ENCODE peak calls at places on chromosome 19, in ten cellular contexts. One of them, this sample, is unnamed.

GRCh38 chr19:13011653-13012389 is 16.5 kb downstream of the NFIX start:
- DNase-seq in uterus: peak; percentile 46
- DNase-seq in activated CD4-positive, alpha-beta T cell treated with anti-CD3 and anti-CD28 coated beads, Interleukin-2, amount 50 U/mL, for 48 hours: no peak
- DNase-seq in NCI-H524: no peak
- DNase-seq in stimulated activated CD4-positive, alpha-beta T cell treated with anti-CD3 and anti-CD28 coated beads, Interleukin-4, amount 100 ng/mL, for 1 hour: peak; percentile 30
- DNase-seq in NCI-H1092: no peak
- DNase-seq in posterior cingulate gyrus: no peak
- DNase-seq in epithelial cell of esophagus: no peak
- DNase-seq in activated naive CD4-positive, alpha-beta T cell treated with Interleukin-2 at 50 U/mL for 16 hours: no peak
- DNase-seq in transverse colon: no peak
- DNase-seq in this sample: no peak

GRCh38 chr19:37990362-37990761 is 83.4 kb downstream of the SIPA1L3 start:
- DNase-seq in activated naive CD4-positive, alpha-beta T cell treated with Interleukin-2 at 50 U/mL for 16 hours: no peak
- DNase-seq in transverse colon: no peak
- DNase-seq in NCI-H524: no peak
- DNase-seq in NCI-H1092: no peak
- DNase-seq in stimulated activated CD4-positive, alpha-beta T cell treated with anti-CD3 and anti-CD28 coated beads, Interleukin-4, amount 100 ng/mL, for 1 hour: no peak
- DNase-seq in uterus: no peak
- DNase-seq in posterior cingulate gyrus: no peak
- DNase-seq in epithelial cell of esophagus: peak; percentile 94
- DNase-seq in activated CD4-positive, alpha-beta T cell treated with anti-CD3 and anti-CD28 coated beads, Interleukin-2, amount 50 U/mL, for 48 hours: no peak
- DNase-seq in this sample: no peak

GRCh38 chr19:5798244-5798643 is 6.6 kb upstream of the NRTN start:
- DNase-seq in NCI-H524: no peak
- DNase-seq in uterus: no peak
- DNase-seq in activated CD4-positive, alpha-beta T cell treated with anti-CD3 and anti-CD28 coated beads, Interleukin-2, amount 50 U/mL, for 48 hours: no peak
- DNase-seq in posterior cingulate gyrus: no peak
- DNase-seq in NCI-H1092: no peak
- DNase-seq in stimulated activated CD4-positive, alpha-beta T cell treated with anti-CD3 and anti-CD28 coated beads, Interleukin-4, amount 100 ng/mL, for 1 hour: no peak
- DNase-seq in transverse colon: no peak
- DNase-seq in activated naive CD4-positive, alpha-beta T cell treated with Interleukin-2 at 50 U/mL for 16 hours: no peak
- DNase-seq in epithelial cell of esophagus: no peak
- DNase-seq in this sample: no peak

GRCh38 chr19:51531349-51532315 is at the start of gene SIGLEC6:
- DNase-seq in stimulated activated CD4-positive, alpha-beta T cell treated with anti-CD3 and anti-CD28 coated beads, Interleukin-4, amount 100 ng/mL, for 1 hour: no peak
- DNase-seq in NCI-H524: no peak
- DNase-seq in NCI-H1092: no peak
- DNase-seq in activated CD4-positive, alpha-beta T cell treated with anti-CD3 and anti-CD28 coated beads, Interleukin-2, amount 50 U/mL, for 48 hours: no peak
- DNase-seq in posterior cingulate gyrus: no peak
- DNase-seq in epithelial cell of esophagus: no peak
- DNase-seq in activated naive CD4-positive, alpha-beta T cell treated with Interleukin-2 at 50 U/mL for 16 hours: no peak
- DNase-seq in transverse colon: peak; percentile 51
- DNase-seq in uterus: peak; percentile 18
- DNase-seq in this sample: no peak

GRCh38 chr19:50198431-50199253 is 4.8 kb upstream of the MYH14 start:
- DNase-seq in NCI-H1092: no peak
- DNase-seq in stimulated activated CD4-positive, alpha-beta T cell treated with anti-CD3 and anti-CD28 coated beads, Interleukin-4, amount 100 ng/mL, for 1 hour: no peak
- DNase-seq in epithelial cell of esophagus: no peak
- DNase-seq in activated CD4-positive, alpha-beta T cell treated with anti-CD3 and anti-CD28 coated beads, Interleukin-2, amount 50 U/mL, for 48 hours: no peak
- DNase-seq in uterus: no peak
- DNase-seq in NCI-H524: no peak
- DNase-seq in posterior cingulate gyrus: no peak
- DNase-seq in activated naive CD4-positive, alpha-beta T cell treated with Interleukin-2 at 50 U/mL for 16 hours: no peak
- DNase-seq in transverse colon: no peak
- DNase-seq in this sample: no peak

GRCh38 chr19:7292352-7292949 is 1.8 kb downstream of the INSR start:
- DNase-seq in NCI-H524: no peak
- DNase-seq in posterior cingulate gyrus: no peak
- DNase-seq in stimulated activated CD4-positive, alpha-beta T cell treated with anti-CD3 and anti-CD28 coated beads, Interleukin-4, amount 100 ng/mL, for 1 hour: no peak
- DNase-seq in epithelial cell of esophagus: no peak
- DNase-seq in uterus: no peak
- DNase-seq in activated naive CD4-positive, alpha-beta T cell treated with Interleukin-2 at 50 U/mL for 16 hours: no peak
- DNase-seq in transverse colon: no peak
- DNase-seq in activated CD4-positive, alpha-beta T cell treated with anti-CD3 and anti-CD28 coated beads, Interleukin-2, amount 50 U/mL, for 48 hours: no peak
- DNase-seq in NCI-H1092: no peak
- DNase-seq in this sample: no peak

GRCh38 chr19:3608750-3609322 is 2.2 kb upstream of the TBXA2R start:
- DNase-seq in NCI-H524: no peak
- DNase-seq in uterus: no peak
- DNase-seq in activated naive CD4-positive, alpha-beta T cell treated with Interleukin-2 at 50 U/mL for 16 hours: no peak
- DNase-seq in stimulated activated CD4-positive, alpha-beta T cell treated with anti-CD3 and anti-CD28 coated beads, Interleukin-4, amount 100 ng/mL, for 1 hour: no peak
- DNase-seq in activated CD4-positive, alpha-beta T cell treated with anti-CD3 and anti-CD28 coated beads, Interleukin-2, amount 50 U/mL, for 48 hours: no peak
- DNase-seq in transverse colon: no peak
- DNase-seq in NCI-H1092: no peak
- DNase-seq in posterior cingulate gyrus: no peak
- DNase-seq in epithelial cell of esophagus: no peak
- DNase-seq in this sample: no peak

GRCh38 chr19:16836115-16836905 is 7.1 kb downstream of the SIN3B start:
- DNase-seq in activated naive CD4-positive, alpha-beta T cell treated with Interleukin-2 at 50 U/mL for 16 hours: no peak
- DNase-seq in transverse colon: peak; percentile 24
- DNase-seq in epithelial cell of esophagus: peak; percentile 72
- DNase-seq in NCI-H1092: no peak
- DNase-seq in NCI-H524: no peak
- DNase-seq in stimulated activated CD4-positive, alpha-beta T cell treated with anti-CD3 and anti-CD28 coated beads, Interleukin-4, amount 100 ng/mL, for 1 hour: no peak
- DNase-seq in posterior cingulate gyrus: no peak
- DNase-seq in activated CD4-positive, alpha-beta T cell treated with anti-CD3 and anti-CD28 coated beads, Interleukin-2, amount 50 U/mL, for 48 hours: no peak
- DNase-seq in uterus: peak; percentile 35
- DNase-seq in this sample: no peak

GRCh38 chr19:16649734-16650133 is 10.2 kb downstream of the SMIM7 start:
- DNase-seq in transverse colon: no peak
- DNase-seq in NCI-H1092: peak; percentile 14
- DNase-seq in activated naive CD4-positive, alpha-beta T cell treated with Interleukin-2 at 50 U/mL for 16 hours: no peak
- DNase-seq in uterus: no peak
- DNase-seq in epithelial cell of esophagus: no peak
- DNase-seq in NCI-H524: no peak
- DNase-seq in stimulated activated CD4-positive, alpha-beta T cell treated with anti-CD3 and anti-CD28 coated beads, Interleukin-4, amount 100 ng/mL, for 1 hour: no peak
- DNase-seq in activated CD4-positive, alpha-beta T cell treated with anti-CD3 and anti-CD28 coated beads, Interleukin-2, amount 50 U/mL, for 48 hours: no peak
- DNase-seq in posterior cingulate gyrus: no peak
- DNase-seq in this sample: no peak

GRCh38 chr19:42601811-42602443 is 7.2 kb upstream of the CEACAM8 start:
- DNase-seq in uterus: no peak
- DNase-seq in activated CD4-positive, alpha-beta T cell treated with anti-CD3 and anti-CD28 coated beads, Interleukin-2, amount 50 U/mL, for 48 hours: peak; percentile 22
- DNase-seq in stimulated activated CD4-positive, alpha-beta T cell treated with anti-CD3 and anti-CD28 coated beads, Interleukin-4, amount 100 ng/mL, for 1 hour: peak; percentile 7
- DNase-seq in transverse colon: no peak
- DNase-seq in activated naive CD4-positive, alpha-beta T cell treated with Interleukin-2 at 50 U/mL for 16 hours: no peak
- DNase-seq in NCI-H524: no peak
- DNase-seq in posterior cingulate gyrus: no peak
- DNase-seq in epithelial cell of esophagus: peak; percentile 63
- DNase-seq in NCI-H1092: no peak
- DNase-seq in this sample: no peak

GRCh38 chr19:20503536-20503935 is 62.0 kb downstream of the ZNF737 start:
- DNase-seq in stimulated activated CD4-positive, alpha-beta T cell treated with anti-CD3 and anti-CD28 coated beads, Interleukin-4, amount 100 ng/mL, for 1 hour: no peak
- DNase-seq in activated CD4-positive, alpha-beta T cell treated with anti-CD3 and anti-CD28 coated beads, Interleukin-2, amount 50 U/mL, for 48 hours: no peak
- DNase-seq in NCI-H524: no peak
- DNase-seq in transverse colon: no peak
- DNase-seq in activated naive CD4-positive, alpha-beta T cell treated with Interleukin-2 at 50 U/mL for 16 hours: no peak
- DNase-seq in epithelial cell of esophagus: peak; percentile 72
- DNase-seq in uterus: no peak
- DNase-seq in NCI-H1092: peak; percentile 2
- DNase-seq in posterior cingulate gyrus: no peak
- DNase-seq in this sample: no peak

GRCh38 chr19:18798384-18799352 is 7.6 kb upstream of the COMP start:
- DNase-seq in posterior cingulate gyrus: no peak
- DNase-seq in NCI-H524: no peak
- DNase-seq in stimulated activated CD4-positive, alpha-beta T cell treated with anti-CD3 and anti-CD28 coated beads, Interleukin-4, amount 100 ng/mL, for 1 hour: no peak
- DNase-seq in NCI-H1092: no peak
- DNase-seq in epithelial cell of esophagus: no peak
- DNase-seq in activated naive CD4-positive, alpha-beta T cell treated with Interleukin-2 at 50 U/mL for 16 hours: no peak
- DNase-seq in activated CD4-positive, alpha-beta T cell treated with anti-CD3 and anti-CD28 coated beads, Interleukin-2, amount 50 U/mL, for 48 hours: no peak
- DNase-seq in transverse colon: peak; percentile 42
- DNase-seq in uterus: no peak
- DNase-seq in this sample: no peak

GRCh38 chr19:18896421-18896841 is 473 bp upstream of the CERS1 start:
- DNase-seq in NCI-H1092: no peak
- DNase-seq in uterus: no peak
- DNase-seq in stimulated activated CD4-positive, alpha-beta T cell treated with anti-CD3 and anti-CD28 coated beads, Interleukin-4, amount 100 ng/mL, for 1 hour: no peak
- DNase-seq in transverse colon: no peak
- DNase-seq in posterior cingulate gyrus: no peak
- DNase-seq in NCI-H524: no peak
- DNase-seq in activated CD4-positive, alpha-beta T cell treated with anti-CD3 and anti-CD28 coated beads, Interleukin-2, amount 50 U/mL, for 48 hours: no peak
- DNase-seq in activated naive CD4-positive, alpha-beta T cell treated with Interleukin-2 at 50 U/mL for 16 hours: no peak
- DNase-seq in epithelial cell of esophagus: peak; percentile 41
- DNase-seq in this sample: no peak

GRCh38 chr19:27911122-27911898 is 1301.6 kb downstream of the UQCRFS1 start:
- DNase-seq in activated naive CD4-positive, alpha-beta T cell treated with Interleukin-2 at 50 U/mL for 16 hours: no peak
- DNase-seq in uterus: no peak
- DNase-seq in epithelial cell of esophagus: no peak
- DNase-seq in activated CD4-positive, alpha-beta T cell treated with anti-CD3 and anti-CD28 coated beads, Interleukin-2, amount 50 U/mL, for 48 hours: no peak
- DNase-seq in transverse colon: no peak
- DNase-seq in stimulated activated CD4-positive, alpha-beta T cell treated with anti-CD3 and anti-CD28 coated beads, Interleukin-4, amount 100 ng/mL, for 1 hour: no peak
- DNase-seq in NCI-H524: no peak
- DNase-seq in posterior cingulate gyrus: no peak
- DNase-seq in NCI-H1092: no peak
- DNase-seq in this sample: no peak

GRCh38 chr19:51599084-51599483 is 28.0 kb downstream of the ZNF175 start:
- DNase-seq in epithelial cell of esophagus: no peak
- DNase-seq in stimulated activated CD4-positive, alpha-beta T cell treated with anti-CD3 and anti-CD28 coated beads, Interleukin-4, amount 100 ng/mL, for 1 hour: no peak
- DNase-seq in posterior cingulate gyrus: no peak
- DNase-seq in activated CD4-positive, alpha-beta T cell treated with anti-CD3 and anti-CD28 coated beads, Interleukin-2, amount 50 U/mL, for 48 hours: no peak
- DNase-seq in NCI-H1092: no peak
- DNase-seq in transverse colon: peak; percentile 37
- DNase-seq in NCI-H524: no peak
- DNase-seq in uterus: no peak
- DNase-seq in activated naive CD4-positive, alpha-beta T cell treated with Interleukin-2 at 50 U/mL for 16 hours: no peak
- DNase-seq in this sample: no peak

GRCh38 chr19:33242129-33242528 is 16.5 kb upstream of the SLC7A10 start:
- DNase-seq in epithelial cell of esophagus: no peak
- DNase-seq in stimulated activated CD4-positive, alpha-beta T cell treated with anti-CD3 and anti-CD28 coated beads, Interleukin-4, amount 100 ng/mL, for 1 hour: no peak
- DNase-seq in posterior cingulate gyrus: no peak
- DNase-seq in NCI-H524: no peak
- DNase-seq in uterus: no peak
- DNase-seq in activated naive CD4-positive, alpha-beta T cell treated with Interleukin-2 at 50 U/mL for 16 hours: no peak
- DNase-seq in NCI-H1092: no peak
- DNase-seq in activated CD4-positive, alpha-beta T cell treated with anti-CD3 and anti-CD28 coated beads, Interleukin-2, amount 50 U/mL, for 48 hours: no peak
- DNase-seq in transverse colon: no peak
- DNase-seq in this sample: no peak

GRCh38 chr19:38155453-38155852 is 68.6 kb downstream of the DPF1 start:
- DNase-seq in NCI-H1092: no peak
- DNase-seq in stimulated activated CD4-positive, alpha-beta T cell treated with anti-CD3 and anti-CD28 coated beads, Interleukin-4, amount 100 ng/mL, for 1 hour: no peak
- DNase-seq in uterus: no peak
- DNase-seq in NCI-H524: no peak
- DNase-seq in activated CD4-positive, alpha-beta T cell treated with anti-CD3 and anti-CD28 coated beads, Interleukin-2, amount 50 U/mL, for 48 hours: no peak
- DNase-seq in posterior cingulate gyrus: no peak
- DNase-seq in transverse colon: no peak
- DNase-seq in activated naive CD4-positive, alpha-beta T cell treated with Interleukin-2 at 50 U/mL for 16 hours: no peak
- DNase-seq in epithelial cell of esophagus: peak; percentile 56
- DNase-seq in this sample: no peak

GRCh38 chr19:17579523-17580244 is 24.2 kb downstream of the COLGALT1 start:
- DNase-seq in posterior cingulate gyrus: no peak
- DNase-seq in NCI-H524: no peak
- DNase-seq in stimulated activated CD4-positive, alpha-beta T cell treated with anti-CD3 and anti-CD28 coated beads, Interleukin-4, amount 100 ng/mL, for 1 hour: peak; percentile 19
- DNase-seq in activated CD4-positive, alpha-beta T cell treated with anti-CD3 and anti-CD28 coated beads, Interleukin-2, amount 50 U/mL, for 48 hours: peak; percentile 38
- DNase-seq in epithelial cell of esophagus: peak; percentile 77
- DNase-seq in transverse colon: peak; percentile 78
- DNase-seq in uterus: peak; percentile 68
- DNase-seq in activated naive CD4-positive, alpha-beta T cell treated with Interleukin-2 at 50 U/mL for 16 hours: peak; percentile 12
- DNase-seq in NCI-H1092: no peak
- DNase-seq in this sample: no peak

GRCh38 chr19:2970201-2970838 is 7.0 kb upstream of the TLE6 start:
- DNase-seq in transverse colon: no peak
- DNase-seq in activated CD4-positive, alpha-beta T cell treated with anti-CD3 and anti-CD28 coated beads, Interleukin-2, amount 50 U/mL, for 48 hours: no peak
- DNase-seq in posterior cingulate gyrus: no peak
- DNase-seq in activated naive CD4-positive, alpha-beta T cell treated with Interleukin-2 at 50 U/mL for 16 hours: no peak
- DNase-seq in NCI-H524: no peak
- DNase-seq in stimulated activated CD4-positive, alpha-beta T cell treated with anti-CD3 and anti-CD28 coated beads, Interleukin-4, amount 100 ng/mL, for 1 hour: no peak
- DNase-seq in epithelial cell of esophagus: no peak
- DNase-seq in NCI-H1092: no peak
- DNase-seq in uterus: peak; percentile 52
- DNase-seq in this sample: no peak

GRCh38 chr19:41016488-41017071 is 25.5 kb downstream of the CYP2B6 start:
- DNase-seq in NCI-H524: no peak
- DNase-seq in stimulated activated CD4-positive, alpha-beta T cell treated with anti-CD3 and anti-CD28 coated beads, Interleukin-4, amount 100 ng/mL, for 1 hour: no peak
- DNase-seq in posterior cingulate gyrus: no peak
- DNase-seq in activated CD4-positive, alpha-beta T cell treated with anti-CD3 and anti-CD28 coated beads, Interleukin-2, amount 50 U/mL, for 48 hours: no peak
- DNase-seq in transverse colon: no peak
- DNase-seq in NCI-H1092: no peak
- DNase-seq in epithelial cell of esophagus: no peak
- DNase-seq in activated naive CD4-positive, alpha-beta T cell treated with Interleukin-2 at 50 U/mL for 16 hours: no peak
- DNase-seq in uterus: no peak
- DNase-seq in this sample: no peak

GRCh38 chr19:1883784-1884183 is 1.5 kb downstream of the ABHD17A start:
- DNase-seq in posterior cingulate gyrus: no peak
- DNase-seq in uterus: no peak
- DNase-seq in NCI-H524: no peak
- DNase-seq in NCI-H1092: no peak
- DNase-seq in stimulated activated CD4-positive, alpha-beta T cell treated with anti-CD3 and anti-CD28 coated beads, Interleukin-4, amount 100 ng/mL, for 1 hour: no peak
- DNase-seq in transverse colon: no peak
- DNase-seq in epithelial cell of esophagus: no peak
- DNase-seq in activated naive CD4-positive, alpha-beta T cell treated with Interleukin-2 at 50 U/mL for 16 hours: no peak
- DNase-seq in activated CD4-positive, alpha-beta T cell treated with anti-CD3 and anti-CD28 coated beads, Interleukin-2, amount 50 U/mL, for 48 hours: no peak
- DNase-seq in this sample: no peak

GRCh38 chr19:31676271-31677004 is 327.2 kb upstream of the TSHZ3 start:
- DNase-seq in activated naive CD4-positive, alpha-beta T cell treated with Interleukin-2 at 50 U/mL for 16 hours: no peak
- DNase-seq in uterus: no peak
- DNase-seq in stimulated activated CD4-positive, alpha-beta T cell treated with anti-CD3 and anti-CD28 coated beads, Interleukin-4, amount 100 ng/mL, for 1 hour: no peak
- DNase-seq in NCI-H1092: no peak
- DNase-seq in NCI-H524: no peak
- DNase-seq in activated CD4-positive, alpha-beta T cell treated with anti-CD3 and anti-CD28 coated beads, Interleukin-2, amount 50 U/mL, for 48 hours: no peak
- DNase-seq in epithelial cell of esophagus: no peak
- DNase-seq in posterior cingulate gyrus: no peak
- DNase-seq in transverse colon: no peak
- DNase-seq in this sample: no peak

GRCh38 chr19:9324584-9324962 is 594 bp downstream of the ZNF559 start:
- DNase-seq in posterior cingulate gyrus: no peak
- DNase-seq in activated naive CD4-positive, alpha-beta T cell treated with Interleukin-2 at 50 U/mL for 16 hours: no peak
- DNase-seq in activated CD4-positive, alpha-beta T cell treated with anti-CD3 and anti-CD28 coated beads, Interleukin-2, amount 50 U/mL, for 48 hours: peak; percentile 5
- DNase-seq in NCI-H524: no peak
- DNase-seq in NCI-H1092: no peak
- DNase-seq in transverse colon: no peak
- DNase-seq in stimulated activated CD4-positive, alpha-beta T cell treated with anti-CD3 and anti-CD28 coated beads, Interleukin-4, amount 100 ng/mL, for 1 hour: no peak
- DNase-seq in epithelial cell of esophagus: no peak
- DNase-seq in uterus: no peak
- DNase-seq in this sample: no peak

GRCh38 chr19:46660008-46660517 is 919 bp downstream of the DACT3 start:
- DNase-seq in posterior cingulate gyrus: no peak
- DNase-seq in NCI-H1092: no peak
- DNase-seq in NCI-H524: peak; percentile 20
- DNase-seq in transverse colon: no peak
- DNase-seq in stimulated activated CD4-positive, alpha-beta T cell treated with anti-CD3 and anti-CD28 coated beads, Interleukin-4, amount 100 ng/mL, for 1 hour: no peak
- DNase-seq in activated naive CD4-positive, alpha-beta T cell treated with Interleukin-2 at 50 U/mL for 16 hours: no peak
- DNase-seq in epithelial cell of esophagus: no peak
- DNase-seq in uterus: peak; percentile 59
- DNase-seq in activated CD4-positive, alpha-beta T cell treated with anti-CD3 and anti-CD28 coated beads, Interleukin-2, amount 50 U/mL, for 48 hours: peak; percentile 9
- DNase-seq in this sample: no peak

GRCh38 chr19:15702590-15702930 is 25.3 kb upstream of the OR10H2 start:
- DNase-seq in uterus: peak; percentile 60
- DNase-seq in NCI-H524: peak; percentile 4
- DNase-seq in activated CD4-positive, alpha-beta T cell treated with anti-CD3 and anti-CD28 coated beads, Interleukin-2, amount 50 U/mL, for 48 hours: peak; percentile 21
- DNase-seq in posterior cingulate gyrus: no peak
- DNase-seq in transverse colon: peak; percentile 89
- DNase-seq in NCI-H1092: peak; percentile 14
- DNase-seq in stimulated activated CD4-positive, alpha-beta T cell treated with anti-CD3 and anti-CD28 coated beads, Interleukin-4, amount 100 ng/mL, for 1 hour: peak; percentile 15
- DNase-seq in activated naive CD4-positive, alpha-beta T cell treated with Interleukin-2 at 50 U/mL for 16 hours: no peak
- DNase-seq in epithelial cell of esophagus: peak; percentile 61
- DNase-seq in this sample: no peak

GRCh38 chr19:55308281-55308680 is 16.9 kb downstream of the TMEM150B start:
- DNase-seq in activated naive CD4-positive, alpha-beta T cell treated with Interleukin-2 at 50 U/mL for 16 hours: no peak
- DNase-seq in epithelial cell of esophagus: no peak
- DNase-seq in transverse colon: no peak
- DNase-seq in activated CD4-positive, alpha-beta T cell treated with anti-CD3 and anti-CD28 coated beads, Interleukin-2, amount 50 U/mL, for 48 hours: no peak
- DNase-seq in NCI-H524: no peak
- DNase-seq in posterior cingulate gyrus: no peak
- DNase-seq in uterus: no peak
- DNase-seq in NCI-H1092: no peak
- DNase-seq in stimulated activated CD4-positive, alpha-beta T cell treated with anti-CD3 and anti-CD28 coated beads, Interleukin-4, amount 100 ng/mL, for 1 hour: no peak
- DNase-seq in this sample: no peak

GRCh38 chr19:43618921-43619261 is 538 bp downstream of the ZNF428 start:
- DNase-seq in epithelial cell of esophagus: peak; percentile 5
- DNase-seq in activated naive CD4-positive, alpha-beta T cell treated with Interleukin-2 at 50 U/mL for 16 hours: peak; percentile 57
- DNase-seq in stimulated activated CD4-positive, alpha-beta T cell treated with anti-CD3 and anti-CD28 coated beads, Interleukin-4, amount 100 ng/mL, for 1 hour: peak; percentile 48
- DNase-seq in NCI-H524: peak; percentile 61
- DNase-seq in activated CD4-positive, alpha-beta T cell treated with anti-CD3 and anti-CD28 coated beads, Interleukin-2, amount 50 U/mL, for 48 hours: peak; percentile 56
- DNase-seq in uterus: peak; percentile 36
- DNase-seq in NCI-H1092: peak; percentile 39
- DNase-seq in transverse colon: no peak
- DNase-seq in posterior cingulate gyrus: no peak
- DNase-seq in this sample: no peak

GRCh38 chr19:11989112-11989456 is 24.2 kb downstream of the ZNF763 start:
- DNase-seq in NCI-H1092: no peak
- DNase-seq in uterus: no peak
- DNase-seq in activated naive CD4-positive, alpha-beta T cell treated with Interleukin-2 at 50 U/mL for 16 hours: no peak
- DNase-seq in transverse colon: no peak
- DNase-seq in posterior cingulate gyrus: no peak
- DNase-seq in NCI-H524: no peak
- DNase-seq in epithelial cell of esophagus: no peak
- DNase-seq in stimulated activated CD4-positive, alpha-beta T cell treated with anti-CD3 and anti-CD28 coated beads, Interleukin-4, amount 100 ng/mL, for 1 hour: no peak
- DNase-seq in activated CD4-positive, alpha-beta T cell treated with anti-CD3 and anti-CD28 coated beads, Interleukin-2, amount 50 U/mL, for 48 hours: no peak
- DNase-seq in this sample: no peak

This sample was measured in amniotic stem cell.